ENCODE peak calls at places on chromosomes 7 and 10, in eight cellular contexts. One of them, this sample, is unnamed.
A peak's percentile ranks its signal among the peaks of the same experiment; 100 is the strongest.

GRCh38 chr10:114372179-114372578 is 32.1 kb downstream of the AFAP1L2 start:
- DNase-seq in stimulated activated CD4-positive, alpha-beta T cell treated with anti-CD3 and anti-CD28 coated beads, Interleukin-4, amount 100 ng/mL, for 4 hours: no peak
- DNase-seq in activated naive CD8-positive, alpha-beta T cell treated with anti-CD3 and anti-CD28 coated beads, Interleukin-2, amount 50 U/mL, for 24 hours: no peak
- DNase-seq in activated CD4-positive, alpha-beta T cell treated with anti-CD3 and anti-CD28 coated beads for 4 hours: no peak
- DNase-seq in occipital lobe: no peak
- DNase-seq in MCF 10A: no peak
- DNase-seq in GM12892: no peak
- DNase-seq in MM.1S: no peak
- DNase-seq in this sample: no peak

GRCh38 chr7:142612264-142612881 is 136.9 kb upstream of the PRSS1 start:
- DNase-seq in stimulated activated CD4-positive, alpha-beta T cell treated with anti-CD3 and anti-CD28 coated beads, Interleukin-4, amount 100 ng/mL, for 4 hours: no peak
- DNase-seq in activated CD4-positive, alpha-beta T cell treated with anti-CD3 and anti-CD28 coated beads for 4 hours: no peak
- DNase-seq in occipital lobe: no peak
- DNase-seq in MM.1S: no peak
- DNase-seq in GM12892: no peak
- DNase-seq in MCF 10A: no peak
- DNase-seq in activated naive CD8-positive, alpha-beta T cell treated with anti-CD3 and anti-CD28 coated beads, Interleukin-2, amount 50 U/mL, for 24 hours: no peak
- DNase-seq in this sample: no peak

GRCh38 chr7:31099451-31100444 is 47.6 kb downstream of the ADCYAP1R1 start:
- DNase-seq in MM.1S: no peak
- DNase-seq in activated CD4-positive, alpha-beta T cell treated with anti-CD3 and anti-CD28 coated beads for 4 hours: no peak
- DNase-seq in stimulated activated CD4-positive, alpha-beta T cell treated with anti-CD3 and anti-CD28 coated beads, Interleukin-4, amount 100 ng/mL, for 4 hours: no peak
- DNase-seq in activated naive CD8-positive, alpha-beta T cell treated with anti-CD3 and anti-CD28 coated beads, Interleukin-2, amount 50 U/mL, for 24 hours: no peak
- DNase-seq in GM12892: no peak
- DNase-seq in occipital lobe: no peak
- DNase-seq in MCF 10A: no peak
- DNase-seq in this sample: no peak

GRCh38 chr7:80659120-80660055 is 20.9 kb downstream of the CD36 start:
- DNase-seq in GM12892: no peak
- DNase-seq in occipital lobe: no peak
- DNase-seq in activated CD4-positive, alpha-beta T cell treated with anti-CD3 and anti-CD28 coated beads for 4 hours: no peak
- DNase-seq in MM.1S: peak; percentile 36
- DNase-seq in MCF 10A: peak; percentile 56
- DNase-seq in stimulated activated CD4-positive, alpha-beta T cell treated with anti-CD3 and anti-CD28 coated beads, Interleukin-4, amount 100 ng/mL, for 4 hours: no peak
- DNase-seq in activated naive CD8-positive, alpha-beta T cell treated with anti-CD3 and anti-CD28 coated beads, Interleukin-2, amount 50 U/mL, for 24 hours: no peak
- DNase-seq in this sample: peak; percentile 40

GRCh38 chr10:125037145-125037544 is 95.2 kb downstream of the ZRANB1 start:
- DNase-seq in MCF 10A: peak; percentile 95
- DNase-seq in GM12892: no peak
- DNase-seq in MM.1S: no peak
- DNase-seq in activated CD4-positive, alpha-beta T cell treated with anti-CD3 and anti-CD28 coated beads for 4 hours: no peak
- DNase-seq in activated naive CD8-positive, alpha-beta T cell treated with anti-CD3 and anti-CD28 coated beads, Interleukin-2, amount 50 U/mL, for 24 hours: no peak
- DNase-seq in occipital lobe: no peak
- DNase-seq in stimulated activated CD4-positive, alpha-beta T cell treated with anti-CD3 and anti-CD28 coated beads, Interleukin-4, amount 100 ng/mL, for 4 hours: no peak
- DNase-seq in this sample: no peak

GRCh38 chr10:8584666-8585065 is 530.2 kb downstream of the GATA3 start:
- DNase-seq in occipital lobe: no peak
- DNase-seq in GM12892: no peak
- DNase-seq in MCF 10A: no peak
- DNase-seq in activated CD4-positive, alpha-beta T cell treated with anti-CD3 and anti-CD28 coated beads for 4 hours: no peak
- DNase-seq in activated naive CD8-positive, alpha-beta T cell treated with anti-CD3 and anti-CD28 coated beads, Interleukin-2, amount 50 U/mL, for 24 hours: no peak
- DNase-seq in MM.1S: no peak
- DNase-seq in stimulated activated CD4-positive, alpha-beta T cell treated with anti-CD3 and anti-CD28 coated beads, Interleukin-4, amount 100 ng/mL, for 4 hours: no peak
- DNase-seq in this sample: no peak

GRCh38 chr10:15411035-15411434 is 39.9 kb upstream of the FAM171A1 start:
- DNase-seq in MCF 10A: no peak
- DNase-seq in activated naive CD8-positive, alpha-beta T cell treated with anti-CD3 and anti-CD28 coated beads, Interleukin-2, amount 50 U/mL, for 24 hours: no peak
- DNase-seq in occipital lobe: no peak
- DNase-seq in GM12892: no peak
- DNase-seq in MM.1S: no peak
- DNase-seq in activated CD4-positive, alpha-beta T cell treated with anti-CD3 and anti-CD28 coated beads for 4 hours: no peak
- DNase-seq in stimulated activated CD4-positive, alpha-beta T cell treated with anti-CD3 and anti-CD28 coated beads, Interleukin-4, amount 100 ng/mL, for 4 hours: no peak
- DNase-seq in this sample: no peak

GRCh38 chr10:125766511-125766910 is 9.1 kb downstream of the MMP21 start:
- DNase-seq in MCF 10A: no peak
- DNase-seq in MM.1S: no peak
- DNase-seq in activated CD4-positive, alpha-beta T cell treated with anti-CD3 and anti-CD28 coated beads for 4 hours: no peak
- DNase-seq in occipital lobe: no peak
- DNase-seq in stimulated activated CD4-positive, alpha-beta T cell treated with anti-CD3 and anti-CD28 coated beads, Interleukin-4, amount 100 ng/mL, for 4 hours: no peak
- DNase-seq in GM12892: no peak
- DNase-seq in activated naive CD8-positive, alpha-beta T cell treated with anti-CD3 and anti-CD28 coated beads, Interleukin-2, amount 50 U/mL, for 24 hours: no peak
- DNase-seq in this sample: no peak

GRCh38 chr7:30921540-30921930 is 9.9 kb downstream of the AQP1 start:
- DNase-seq in MM.1S: no peak
- DNase-seq in GM12892: peak; percentile 15
- DNase-seq in stimulated activated CD4-positive, alpha-beta T cell treated with anti-CD3 and anti-CD28 coated beads, Interleukin-4, amount 100 ng/mL, for 4 hours: no peak
- DNase-seq in activated naive CD8-positive, alpha-beta T cell treated with anti-CD3 and anti-CD28 coated beads, Interleukin-2, amount 50 U/mL, for 24 hours: no peak
- DNase-seq in activated CD4-positive, alpha-beta T cell treated with anti-CD3 and anti-CD28 coated beads for 4 hours: no peak
- DNase-seq in MCF 10A: no peak
- DNase-seq in occipital lobe: no peak
- DNase-seq in this sample: no peak

GRCh38 chr7:158051372-158051760 is 536.3 kb downstream of the PTPRN2 start:
- DNase-seq in MM.1S: no peak
- DNase-seq in GM12892: no peak
- DNase-seq in stimulated activated CD4-positive, alpha-beta T cell treated with anti-CD3 and anti-CD28 coated beads, Interleukin-4, amount 100 ng/mL, for 4 hours: no peak
- DNase-seq in activated naive CD8-positive, alpha-beta T cell treated with anti-CD3 and anti-CD28 coated beads, Interleukin-2, amount 50 U/mL, for 24 hours: no peak
- DNase-seq in occipital lobe: no peak
- DNase-seq in activated CD4-positive, alpha-beta T cell treated with anti-CD3 and anti-CD28 coated beads for 4 hours: no peak
- DNase-seq in MCF 10A: no peak
- DNase-seq in this sample: no peak

GRCh38 chr10:52997007-52997406 is 224.4 kb upstream of the MBL2 start:
- DNase-seq in MM.1S: no peak
- DNase-seq in activated naive CD8-positive, alpha-beta T cell treated with anti-CD3 and anti-CD28 coated beads, Interleukin-2, amount 50 U/mL, for 24 hours: no peak
- DNase-seq in activated CD4-positive, alpha-beta T cell treated with anti-CD3 and anti-CD28 coated beads for 4 hours: no peak
- DNase-seq in occipital lobe: no peak
- DNase-seq in GM12892: no peak
- DNase-seq in MCF 10A: no peak
- DNase-seq in stimulated activated CD4-positive, alpha-beta T cell treated with anti-CD3 and anti-CD28 coated beads, Interleukin-4, amount 100 ng/mL, for 4 hours: no peak
- DNase-seq in this sample: no peak

GRCh38 chr7:47502240-47502877 is 79.6 kb downstream of the TNS3 start:
- DNase-seq in occipital lobe: no peak
- DNase-seq in activated CD4-positive, alpha-beta T cell treated with anti-CD3 and anti-CD28 coated beads for 4 hours: no peak
- DNase-seq in GM12892: no peak
- DNase-seq in MCF 10A: no peak
- DNase-seq in activated naive CD8-positive, alpha-beta T cell treated with anti-CD3 and anti-CD28 coated beads, Interleukin-2, amount 50 U/mL, for 24 hours: no peak
- DNase-seq in stimulated activated CD4-positive, alpha-beta T cell treated with anti-CD3 and anti-CD28 coated beads, Interleukin-4, amount 100 ng/mL, for 4 hours: no peak
- DNase-seq in MM.1S: no peak
- DNase-seq in this sample: no peak

GRCh38 chr10:22713853-22714523 is 390 bp downstream of the PIP4K2A start:
- DNase-seq in MCF 10A: no peak
- DNase-seq in GM12892: no peak
- DNase-seq in activated CD4-positive, alpha-beta T cell treated with anti-CD3 and anti-CD28 coated beads for 4 hours: peak; percentile 35
- DNase-seq in MM.1S: peak; percentile 44
- DNase-seq in stimulated activated CD4-positive, alpha-beta T cell treated with anti-CD3 and anti-CD28 coated beads, Interleukin-4, amount 100 ng/mL, for 4 hours: peak; percentile 45
- DNase-seq in occipital lobe: no peak
- DNase-seq in activated naive CD8-positive, alpha-beta T cell treated with anti-CD3 and anti-CD28 coated beads, Interleukin-2, amount 50 U/mL, for 24 hours: peak; percentile 46
- DNase-seq in this sample: no peak

This sample was measured in hippocampal formation.